ENCODE peak calls at places on chromosome X, in six cellular contexts. O is uterus, Y is psoas muscle, R is SK-N-SH, Z is MM.1S, A is IMR-90. B is an unnamed sample. For H3K4me1, the result is how much of the 10 kb centered on the place peaks cover.

GRCh38 chrX:94560930-94561329 is 886.9 kb downstream of the FAM133A start:
- DNase-seq in O (no peak), Y (no peak), R (no peak), Z (no peak), A (no peak), B (no peak)

GRCh38 chrX:132692066-132692465 is 203.2 kb upstream of the MBNL3 start:
- DNase-seq in O (peak), Y (no peak), R (no peak), Z (no peak), A (no peak), B (peak)

GRCh38 chrX:2434270-2434669 is 66.5 kb downstream of the DHRSX start:
- DNase-seq in O (no peak), Y (no peak), R (no peak), Z (no peak), A (no peak), B (no peak)

GRCh38 chrX:133005038-133005437 is 46.6 kb upstream of the HS6ST2 start:
- DNase-seq in O (no peak), Y (no peak), R (peak), Z (peak), A (peak), B (no peak)

GRCh38 chrX:84047339-84047738 is 140.7 kb downstream of the RPS6KA6 start:
- DNase-seq in O (no peak), Y (no peak), R (no peak), Z (no peak), A (no peak), B (no peak)

GRCh38 chrX:41033299-41033698 is 51.9 kb upstream of the USP9X start:
- DNase-seq in O (no peak), Y (no peak), R (no peak), Z (no peak), A (no peak), B (no peak)

GRCh38 chrX:96183843-96184242 is 500.8 kb upstream of the DIAPH2 start:
- DNase-seq in O (no peak), Y (no peak), R (no peak), Z (peak), A (peak), B (no peak)

GRCh38 chrX:118221257-118221656 is 104.6 kb upstream of the KLHL13 start:
- DNase-seq in O (peak), Y (no peak), R (peak), Z (no peak), A (no peak), B (no peak)

GRCh38 chrX:109268340-109268739 is 213.5 kb downstream of the GUCY2F start:
- DNase-seq in O (no peak), Y (no peak), R (no peak), Z (no peak), A (no peak), B (no peak)

GRCh38 chrX:17361620-17362019 is 13.4 kb upstream of the NHS start:
- DNase-seq in O (no peak), Y (no peak), R (peak), Z (no peak), A (no peak), B (no peak)

GRCh38 chrX:120299928-120300327 is 11.3 kb downstream of the TMEM255A start:
- DNase-seq in O (no peak), Y (no peak), R (no peak), Z (no peak), A (no peak), B (no peak)

GRCh38 chrX:113260474-113260873 is 419.8 kb upstream of the AMOT start:
- DNase-seq in O (no peak), Y (no peak), R (no peak), Z (peak), A (no peak), B (no peak)

GRCh38 chrX:18898091-18898490 is 85.8 kb downstream of the PHKA2 start:
- DNase-seq in O (no peak), Y (no peak), R (no peak), Z (no peak), A (no peak), B (no peak)

GRCh38 chrX:19833034-19833677 is 54.2 kb downstream of the SH3KBP1 start:
- DNase-seq in O (no peak), Y (no peak), R (no peak), Z (no peak), A (no peak), B (no peak)

GRCh38 chrX:40154229-40154852 is 56.6 kb upstream of the BCOR start:
- DNase-seq in O (no peak), Y (peak), R (peak), Z (no peak), A (no peak), B (no peak)

GRCh38 chrX:135384161-135384836 is 37.4 kb upstream of the SMIM10L2A start:
- DNase-seq in O (no peak), Y (no peak), R (no peak), Z (no peak), A (no peak), B (no peak)

GRCh38 chrX:140053841-140054240 is 88.5 kb upstream of the CXorf66 start:
- DNase-seq in O (no peak), Y (no peak), R (no peak), Z (no peak), A (no peak), B (no peak)

GRCh38 chrX:42992199-42992943 is 214.4 kb upstream of the PPP1R2C start:
- DNase-seq in O (no peak), Y (no peak), R (no peak), Z (no peak), A (no peak), B (no peak)
- H3K4me1 ChIP-seq in O (under half), Y (under half), R (under half), Z (under half), A (under half), B (under half)

GRCh38 chrX:11663875-11664210 is 1.9 kb downstream of the ARHGAP6 start:
- DNase-seq in O (peak), Y (no peak), R (no peak), Z (no peak), A (no peak), B (no peak)
- TF ChIP-seq CTCF in O (peak), Y (no peak), R (no peak), Z (no peak), A (no peak), B (no peak)

GRCh38 chrX:77065896-77066295 is 381.3 kb upstream of the FGF16 start:
- DNase-seq in O (no peak), Y (no peak), R (no peak), Z (no peak), A (no peak), B (no peak)
- H3K4me3 ChIP-seq in O (no peak), Y (no peak), R (no peak), Z (no peak), A (no peak), B (no peak)

DNA sequence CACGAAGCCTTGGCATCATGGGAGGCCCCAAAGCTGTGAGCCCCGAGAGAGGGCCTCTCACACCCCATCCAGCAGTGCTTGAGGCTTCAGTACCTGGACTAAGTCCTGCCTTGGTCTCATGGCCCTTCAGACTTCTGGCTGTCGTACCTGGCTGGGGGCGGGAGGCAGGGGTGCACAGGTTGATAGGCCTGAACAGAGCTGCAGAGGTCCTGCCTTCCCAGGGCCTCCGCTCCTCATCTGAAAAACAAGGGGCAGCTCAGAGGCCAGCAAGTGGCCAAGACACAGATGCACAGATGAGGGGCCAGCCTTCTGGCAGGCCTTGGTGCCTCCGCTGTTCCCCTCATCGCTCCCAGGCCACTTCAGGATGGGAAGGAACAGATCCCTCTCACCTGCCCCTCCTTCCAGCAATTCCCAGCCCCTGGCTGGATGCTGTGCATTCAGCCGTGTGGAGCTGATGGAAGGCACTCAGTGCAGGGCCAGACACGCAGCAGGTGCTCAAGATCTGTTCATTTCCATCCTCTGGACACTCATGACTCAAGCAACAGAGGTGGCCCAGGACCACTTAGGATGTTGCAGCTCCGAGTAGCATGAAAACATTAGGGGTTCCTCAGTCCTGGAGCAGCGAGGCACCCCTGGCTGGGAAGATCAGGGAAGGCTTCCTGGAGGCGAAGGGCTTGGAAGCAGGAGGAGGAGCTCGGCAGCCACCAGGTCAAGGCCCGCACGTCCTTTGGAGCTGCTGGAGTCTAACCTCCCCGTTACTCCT is 1.4 kb downstream of the ZNF185 start:
- DNase-seq in O (no peak), Y (no peak), R (no peak), Z (no peak), A (no peak), B (no peak)
- H3K4me1 ChIP-seq in O (under half), Y (under half), R (under half), Z (under half), A (under half), B (under half)

GRCh38 chrX:155143959-155144548 is 72.2 kb upstream of the VBP1 start:
- DNase-seq in O (no peak), Y (no peak), R (no peak), Z (peak), A (no peak), B (no peak)

GRCh38 chrX:155144926-155145325 is 71.3 kb upstream of the VBP1 start:
- DNase-seq in O (no peak), Y (no peak), R (no peak), Z (no peak), A (no peak), B (no peak)

GRCh38 chrX:155148724-155149537 is 67.3 kb upstream of the VBP1 start:
- DNase-seq in O (no peak), Y (no peak), R (peak), Z (no peak), A (peak), B (no peak)
- TF ChIP-seq CTCF in O (no peak), Y (peak), R (peak), Z (peak), A (peak), B (peak)

GRCh38 chrX:53093177-53093655 is 726 bp upstream of the KANTR start:
- DNase-seq in O (peak), Y (peak), R (peak), Z (peak), A (peak), B (peak)
- H3K4me3 ChIP-seq in O (peak), Y (peak), R (peak), Z (peak), A (peak), B (peak)

GRCh38 chrX:123920065-123920785 is 41.3 kb upstream of the STAG2 start:
- DNase-seq in O (no peak), Y (no peak), R (no peak), Z (no peak), A (peak), B (no peak)

GRCh38 chrX:123918106-123918721 is 43.3 kb upstream of the STAG2 start:
- DNase-seq in O (no peak), Y (no peak), R (no peak), Z (no peak), A (no peak), B (no peak)

GRCh38 chrX:123917069-123917468 is 44.4 kb upstream of the STAG2 start:
- DNase-seq in O (no peak), Y (no peak), R (no peak), Z (no peak), A (no peak), B (no peak)
- H3K4me1 ChIP-seq in O (under half), Y (under half), R (under half), Z (under half), A (under half), B (under half)

GRCh38 chrX:86806786-86807185 is 658.5 kb downstream of the DACH2 start:
- DNase-seq in O (no peak), Y (no peak), R (peak), Z (peak), A (peak), B (no peak)
- TF ChIP-seq CTCF in O (no peak), Y (peak), R (peak), Z (peak), A (peak), B (no peak)

GRCh38 chrX:130118396-130118795 is 8.1 kb upstream of the ELF4 start:
- DNase-seq in O (peak), Y (no peak), R (no peak), Z (no peak), A (peak), B (no peak)

GRCh38 chrX:130120746-130121504 is 10.6 kb upstream of the ELF4 start:
- DNase-seq in O (peak), Y (peak), R (peak), Z (peak), A (peak), B (peak)

GRCh38 chrX:130121505-130121800 is 11.2 kb upstream of the ELF4 start:
- DNase-seq in O (no peak), Y (no peak), R (no peak), Z (no peak), A (no peak), B (no peak)

GRCh38 chrX:130118941-130119640 is 8.8 kb upstream of the ELF4 start:
- DNase-seq in O (no peak), Y (no peak), R (no peak), Z (no peak), A (peak), B (no peak)

DNA sequence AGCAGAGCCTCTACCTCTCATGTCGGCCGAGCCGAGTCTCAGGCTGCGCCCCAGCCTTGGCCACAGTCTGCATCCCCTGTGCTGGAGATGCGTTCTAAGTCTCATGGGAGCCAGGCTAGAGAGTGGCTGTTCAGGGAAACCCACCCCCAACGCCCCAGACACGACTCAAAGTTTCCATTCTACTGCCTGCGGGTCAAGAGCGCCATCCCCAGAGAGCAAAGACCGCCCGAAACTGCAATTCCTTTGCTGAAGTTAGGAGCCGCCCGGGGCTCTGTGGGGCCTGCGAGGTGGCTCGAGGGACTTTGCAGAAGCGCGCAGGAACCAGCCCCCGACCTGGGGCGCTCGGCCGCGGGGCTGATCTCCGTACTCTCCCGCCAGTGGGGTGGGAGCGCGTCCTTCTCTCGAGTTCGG is 10.0 kb upstream of the ELF4 start:
- DNase-seq in O (no peak), Y (no peak), R (no peak), Z (no peak), A (no peak), B (no peak)
- H3K4me3 ChIP-seq in O (no peak), Y (peak), R (peak), Z (peak), A (peak), B (peak)

GRCh38 chrX:15903186-15903681 is 48.6 kb upstream of the AP1S2 start:
- DNase-seq in O (no peak), Y (no peak), R (no peak), Z (peak), A (no peak), B (no peak)
- H3K4me1 ChIP-seq in O (under half), Y (under half), R (under half), Z (under half), A (under half), B (under half)

B was measured in right atrium auricular region.